ENCODE peak calls at places on chromosome 7, in four cellular contexts. L, G, V and U are unnamed samples.

GRCh38 chr7:78018541-78019456 is 220.2 kb downstream of the PHTF2 start:
- DNase-seq in L (peak; percentile 11), G (peak; percentile 68), V (no peak), U (peak; percentile 67)

GRCh38 chr7:35624299-35625186 is 70.4 kb downstream of the HERPUD2 start:
- DNase-seq in L (peak; percentile 46), G (peak; percentile 60), V (peak; percentile 59), U (peak; percentile 45)

GRCh38 chr7:48351893-48352292 is 180.6 kb downstream of the ABCA13 start:
- DNase-seq in L (no peak), G (no peak), V (no peak), U (no peak)

GRCh38 chr7:73844848-73845460 is 2.6 kb upstream of the METTL27 start:
- DNase-seq in L (no peak), G (peak; percentile 61), V (no peak), U (no peak)

GRCh38 chr7:150986099-150986512 is 4.7 kb upstream of the NOS3 start:
- DNase-seq in L (peak; percentile 76), G (peak; percentile 61), V (peak; percentile 73), U (peak; percentile 47)

GRCh38 chr7:42617071-42617705 is 294.7 kb downstream of the C7orf25 start:
- DNase-seq in L (no peak), G (no peak), V (no peak), U (no peak)

GRCh38 chr7:151875862-151876111 is 1.1 kb downstream of the PRKAG2 start:
- DNase-seq in L (no peak), G (peak; percentile 66), V (no peak), U (no peak)

GRCh38 chr7:96319444-96319843 is 2.5 kb downstream of the SLC25A13 start:
- DNase-seq in L (no peak), G (no peak), V (no peak), U (no peak)

GRCh38 chr7:122092964-122093797 is 50.9 kb downstream of the AASS start:
- DNase-seq in L (peak; percentile 79), G (peak; percentile 87), V (peak; percentile 60), U (peak; percentile 29)

GRCh38 chr7:138125598-138126111 is 49.4 kb downstream of the AKR1D1 start:
- DNase-seq in L (no peak), G (no peak), V (peak; percentile 64), U (no peak)

GRCh38 chr7:136023134-136023869 is 46.1 kb upstream of the MTPN start:
- DNase-seq in L (peak; percentile 59), G (no peak), V (no peak), U (peak; percentile 93)

GRCh38 chr7:35753761-35754603 is 46.9 kb upstream of the SEPTIN7 start:
- DNase-seq in L (no peak), G (peak; percentile 93), V (no peak), U (no peak)

GRCh38 chr7:13702261-13702660 is 287.2 kb downstream of the ETV1 start:
- DNase-seq in L (no peak), G (no peak), V (no peak), U (no peak)

GRCh38 chr7:141844256-141844655 is 3.0 kb upstream of the PRSS37 start:
- DNase-seq in L (no peak), G (no peak), V (no peak), U (peak; percentile 74)

GRCh38 chr7:72325561-72325960 is 86.6 kb downstream of the CALN1 start:
- DNase-seq in L (no peak), G (no peak), V (no peak), U (no peak)

GRCh38 chr7:30902466-30902865 is 9.2 kb upstream of the AQP1 start:
- DNase-seq in L (no peak), G (no peak), V (no peak), U (no peak)

GRCh38 chr7:112414855-112415490 is 35.3 kb upstream of the IFRD1 start:
- DNase-seq in L (peak; percentile 55), G (peak; percentile 60), V (no peak), U (peak; percentile 41)